ENCODE peak calls at places on chromosomes 11 and 22, in eight cellular contexts. G is mesendoderm, A is mucosa of descending colon, V is AG10803, P is neural progenitor cell, C is GM23248, W is skeletal muscle cell, D is psoas muscle. K is an unnamed sample.

GRCh38 chr11:47564933-47565339 is 463 bp upstream of the PTPMT1 start:
- DNase-seq in V (no peak), C (no peak), D (no peak), P (no peak), A (no peak), W (no peak), G (no peak), K (no peak)

GRCh38 chr11:13287681-13288080 is 10.1 kb downstream of the BMAL1 start:
- DNase-seq in A (no peak), P (no peak), G (no peak), V (no peak), C (peak), W (no peak), D (no peak), K (no peak)

GRCh38 chr22:40759294-40759840 is 59.8 kb downstream of the SLC25A17 start:
- DNase-seq in A (no peak), G (no peak), C (no peak), P (no peak), W (no peak), V (no peak), D (no peak), K (no peak)

GRCh38 chr11:117459979-117460300 is 132.3 kb downstream of the CEP164 start:
- DNase-seq in A (no peak), P (peak), V (no peak), W (no peak), C (no peak), G (no peak), D (no peak), K (no peak)

GRCh38 chr11:105573091-105573490 is 36.8 kb upstream of the GRIA4 start:
- DNase-seq in V (no peak), A (no peak), G (no peak), P (no peak), D (no peak), W (no peak), C (no peak), K (no peak)

GRCh38 chr11:10072142-10072541 is 221.9 kb downstream of the SBF2 start:
- DNase-seq in D (no peak), C (peak), W (peak), P (no peak), A (no peak), G (no peak), V (no peak), K (no peak)

GRCh38 chr11:44738791-44739190 is 12.0 kb downstream of the TSPAN18 start:
- DNase-seq in G (no peak), V (no peak), W (no peak), D (no peak), A (no peak), C (no peak), P (no peak), K (no peak)

GRCh38 chr11:66268953-66269906 is 791 bp downstream of the RAB1B start:
- DNase-seq in P (peak), C (peak), W (no peak), G (peak), V (peak), A (peak), D (no peak), K (peak)

GRCh38 chr22:37021041-37021440 is 1.5 kb downstream of the MPST start:
- DNase-seq in C (no peak), V (no peak), W (no peak), D (no peak), P (no peak), A (peak), G (no peak), K (no peak)

GRCh38 chr11:12001152-12001551 is 7.3 kb downstream of the DKK3 start:
- DNase-seq in P (no peak), D (no peak), V (no peak), G (no peak), C (no peak), A (no peak), W (no peak), K (no peak)

GRCh38 chr11:128686045-128686741 is 7.7 kb upstream of the FLI1 start:
- DNase-seq in P (peak), V (no peak), W (no peak), G (peak), D (no peak), C (no peak), A (no peak), K (no peak)

GRCh38 chr11:46002146-46002545 is 79.7 kb downstream of the LARGE2 start:
- DNase-seq in V (peak), G (no peak), P (no peak), D (no peak), A (no peak), W (no peak), C (no peak), K (no peak)

GRCh38 chr11:2538951-2539735 is 94.3 kb downstream of the KCNQ1 start:
- DNase-seq in G (no peak), V (no peak), A (peak), C (no peak), P (no peak), W (no peak), D (peak), K (no peak)

GRCh38 chr22:44879301-44879680 is 126.9 kb downstream of the ARHGAP8 start:
- DNase-seq in D (no peak), C (no peak), W (no peak), P (no peak), V (no peak), A (no peak), G (no peak), K (no peak)

GRCh38 chr11:16945671-16946469 is 68.3 kb downstream of the PLEKHA7 start:
- DNase-seq in G (peak), A (no peak), P (peak), W (no peak), D (no peak), V (peak), C (peak), K (peak)

GRCh38 chr11:28798286-28798685 is 690.1 kb downstream of the METTL15 start:
- DNase-seq in C (no peak), P (no peak), W (no peak), G (no peak), D (no peak), A (no peak), V (no peak), K (no peak)

GRCh38 chr11:97772696-97773095 is 1248.1 kb upstream of the CNTN5 start:
- DNase-seq in G (no peak), V (no peak), A (no peak), C (no peak), P (no peak), D (no peak), W (peak), K (no peak)

GRCh38 chr22:29596408-29596807 is 7.0 kb upstream of the NF2 start:
- DNase-seq in P (no peak), A (no peak), W (no peak), G (no peak), C (no peak), D (no peak), V (no peak), K (peak)

GRCh38 chr11:84607975-84608787 is 1019.0 kb downstream of the DLG2 start:
- DNase-seq in C (no peak), P (no peak), G (no peak), V (no peak), W (no peak), D (no peak), A (no peak), K (no peak)

GRCh38 chr11:77109236-77110019 is 6.8 kb downstream of the OMP start:
- DNase-seq in P (no peak), G (no peak), V (peak), C (peak), D (no peak), A (no peak), W (no peak), K (peak)

GRCh38 chr22:36145881-36146280 is 14.7 kb downstream of the APOL3 start:
- DNase-seq in V (peak), D (no peak), W (no peak), A (no peak), C (peak), G (no peak), P (no peak), K (no peak)

GRCh38 chr11:93329936-93330445 is 551 bp upstream of the DEUP1 start:
- DNase-seq in A (no peak), D (no peak), W (no peak), C (peak), P (peak), G (peak), V (peak), K (no peak)

GRCh38 chr11:65301491-65302329 is 13.0 kb upstream of the CDC42EP2 start:
- DNase-seq in W (no peak), C (no peak), V (no peak), A (no peak), D (peak), P (peak), G (peak), K (no peak)

GRCh38 chr22:47274196-47274595 is 511.7 kb downstream of the TBC1D22A start:
- DNase-seq in G (no peak), D (no peak), V (no peak), W (no peak), P (no peak), C (no peak), A (peak), K (no peak)

GRCh38 chr11:8699903-8700302 is 17.3 kb downstream of the RPL27A start:
- DNase-seq in W (no peak), D (no peak), C (peak), A (peak), P (peak), G (peak), V (peak), K (no peak)

GRCh38 chr22:24357547-24357946 is 69.9 kb upstream of the ADORA2A start:
- DNase-seq in C (no peak), P (peak), W (no peak), A (no peak), G (peak), D (no peak), V (no peak), K (no peak)

GRCh38 chr11:105639527-105639926 is 29.7 kb downstream of the GRIA4 start:
- DNase-seq in P (no peak), A (no peak), C (no peak), V (no peak), W (no peak), G (no peak), D (no peak), K (no peak)

GRCh38 chr11:92224394-92225205 is at the start of gene FAT3:
- DNase-seq in G (peak), W (peak), C (peak), P (peak), D (peak), V (peak), A (peak), K (peak)

GRCh38 chr11:102346748-102347525 is at the start of gene BIRC2:
- DNase-seq in D (peak), A (peak), G (peak), W (peak), C (peak), V (peak), P (peak), K (peak)

GRCh38 chr11:64287676-64288352 is 2.2 kb downstream of the GPR137 start:
- DNase-seq in G (no peak), A (no peak), D (no peak), W (no peak), V (no peak), P (no peak), C (no peak), K (no peak)

GRCh38 chr22:38467438-38467903 is 425 bp upstream of the KDELR3 start:
- DNase-seq in W (no peak), P (no peak), G (no peak), A (peak), V (no peak), D (peak), C (no peak), K (no peak)

GRCh38 chr22:33006220-33006954 is 51.8 kb downstream of the SYN3 start:
- DNase-seq in A (no peak), P (no peak), D (no peak), V (no peak), G (no peak), W (no peak), C (no peak), K (no peak)

GRCh38 chr22:38465673-38466490 is 2.0 kb upstream of the KDELR3 start:
- DNase-seq in A (no peak), W (no peak), V (no peak), G (no peak), P (no peak), C (peak), D (no peak), K (no peak)

GRCh38 chr11:35317253-35317652 is 102.1 kb downstream of the SLC1A2 start:
- DNase-seq in C (no peak), A (no peak), D (no peak), G (no peak), W (no peak), V (no peak), P (no peak), K (no peak)

GRCh38 chr22:31162015-31162765 is 2.2 kb downstream of the RNF185 start:
- DNase-seq in V (peak), W (no peak), D (no peak), G (no peak), P (no peak), C (peak), A (no peak), K (no peak)
- H3K4me3 ChIP-seq in V (peak), W (no peak), D (peak), G (no peak), P (no peak), C (peak), A (no peak), K (peak)

GRCh38 chr11:774873-775592 is 2.3 kb downstream of the GATD1 start:
- DNase-seq in A (peak), P (peak), C (peak), V (peak), D (peak), W (no peak), G (no peak), K (peak)
- H3K4me3 ChIP-seq in A (no peak), P (no peak), C (peak), V (peak), D (no peak), W (no peak), G (no peak), K (peak)

GRCh38 chr22:17570851-17571631 is 7.7 kb downstream of the SLC25A18 start:
- DNase-seq in A (no peak), W (peak), D (peak), C (peak), G (peak), V (peak), P (no peak), K (peak)
- H3K4me3 ChIP-seq in A (no peak), W (peak), D (peak), C (peak), G (no peak), V (peak), P (no peak), K (no peak)

GRCh38 chr11:31802990-31803812 is 7.9 kb downstream of the PAX6 start:
- DNase-seq in G (peak), D (no peak), A (no peak), W (no peak), P (peak), V (no peak), C (no peak), K (no peak)

GRCh38 chr11:31805037-31805628 is 6.0 kb downstream of the PAX6 start:
- DNase-seq in P (peak), D (no peak), C (no peak), W (no peak), A (no peak), G (peak), V (no peak), K (no peak)

GRCh38 chr11:31803813-31804438 is 7.2 kb downstream of the PAX6 start:
- DNase-seq in W (no peak), P (peak), C (no peak), A (no peak), D (no peak), V (no peak), G (peak), K (no peak)

GRCh38 chr11:31805629-31806185 is 5.4 kb downstream of the PAX6 start:
- DNase-seq in G (peak), C (no peak), V (no peak), P (peak), W (no peak), D (no peak), A (no peak), K (no peak)

DNA sequence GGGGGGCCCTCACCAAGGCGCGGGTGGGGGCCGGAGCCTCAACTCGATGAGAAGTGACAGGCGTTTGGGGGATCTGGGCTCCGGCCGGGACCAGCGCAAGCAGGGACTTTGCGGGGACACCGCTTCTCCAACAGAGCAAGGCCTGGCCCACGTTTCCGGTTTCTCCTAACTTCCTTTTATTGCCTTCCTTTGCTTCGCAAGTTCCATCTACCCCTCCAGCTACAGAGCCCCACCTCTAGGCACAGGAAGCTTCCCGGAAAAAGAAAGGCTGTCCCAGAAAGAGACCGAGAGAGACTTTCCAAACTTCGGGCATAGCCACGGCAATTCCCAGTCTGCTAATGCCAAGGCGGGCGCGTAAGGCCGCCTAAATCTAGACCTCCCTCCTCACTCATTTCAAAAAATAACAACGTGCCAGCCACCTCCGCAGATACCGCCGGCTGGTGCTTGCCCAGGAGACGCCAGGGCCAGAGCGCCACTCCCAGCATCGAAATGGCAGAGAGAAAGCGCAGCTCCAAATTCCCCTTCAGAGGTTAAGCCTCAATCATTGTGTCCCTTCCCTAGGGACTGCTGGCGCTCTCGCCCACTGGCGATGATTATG is 6.6 kb downstream of the PAX6 start:
- DNase-seq in G (peak), V (no peak), C (no peak), D (no peak), A (no peak), W (no peak), P (peak), K (peak)
- H3K4me3 ChIP-seq in G (no peak), V (peak), C (peak), D (peak), A (no peak), W (no peak), P (peak), K (no peak)

GRCh38 chr11:107017433-107018227 is 646 bp downstream of the GUCY1A2 start:
- DNase-seq in V (peak), G (peak), D (peak), C (peak), A (peak), W (no peak), P (peak), K (peak)
- H3K4me3 ChIP-seq in V (peak), G (no peak), D (peak), C (peak), A (no peak), W (peak), P (peak), K (peak)

DNA sequence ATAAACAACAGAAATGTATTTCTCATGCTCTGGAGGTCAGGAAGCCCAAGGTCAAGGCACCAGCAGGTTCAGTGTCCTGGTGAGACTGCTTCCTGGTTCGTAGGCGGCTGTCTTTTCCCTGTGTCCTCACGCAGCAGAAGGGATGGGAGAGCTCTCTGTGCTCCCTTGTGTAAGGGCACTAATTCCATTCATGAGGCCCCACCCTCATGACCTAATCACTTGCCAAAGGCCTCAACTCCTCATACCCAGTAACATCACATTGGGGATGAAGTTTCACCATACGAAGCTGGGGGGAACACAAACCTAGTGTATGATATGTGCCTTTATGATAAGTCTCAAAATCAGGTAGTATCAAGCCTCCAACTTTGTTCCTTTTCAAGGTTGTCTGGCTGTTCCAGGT is 38.6 kb upstream of the PANX2 start:
- DNase-seq in P (no peak), D (no peak), V (no peak), W (no peak), G (no peak), A (no peak), C (no peak), K (no peak)
- H3K4me3 ChIP-seq in P (no peak), D (no peak), V (no peak), W (no peak), G (no peak), A (no peak), C (no peak), K (no peak)

K was measured in MG63.